ENCODE peak calls at places on chromosomes 12 and 14, in eight cellular contexts. One of them, this sample, is unnamed.

GRCh38 chr12:113120670-113121370 is 14.7 kb downstream of the RASAL1 start:
- DNase-seq in cardiac fibroblast: no peak
- DNase-seq in psoas muscle: no peak
- DNase-seq in cardiac muscle cell: no peak
- DNase-seq in fibroblast of lung: no peak
- DNase-seq in uterus: no peak
- DNase-seq in IMR-90: no peak
- DNase-seq in brain microvascular endothelial cell: no peak
- DNase-seq in this sample: no peak

GRCh38 chr14:54488318-54488645 is 498 bp downstream of the GMFB start:
- DNase-seq in cardiac fibroblast: no peak
- DNase-seq in psoas muscle: no peak
- DNase-seq in cardiac muscle cell: no peak
- DNase-seq in fibroblast of lung: no peak
- DNase-seq in uterus: no peak
- DNase-seq in IMR-90: no peak
- DNase-seq in brain microvascular endothelial cell: no peak
- DNase-seq in this sample: peak

GRCh38 chr12:82473111-82473754 is 114.9 kb downstream of the METTL25 start:
- DNase-seq in cardiac fibroblast: no peak
- DNase-seq in psoas muscle: no peak
- DNase-seq in cardiac muscle cell: no peak
- DNase-seq in fibroblast of lung: no peak
- DNase-seq in uterus: no peak
- DNase-seq in IMR-90: no peak
- DNase-seq in brain microvascular endothelial cell: no peak
- DNase-seq in this sample: no peak

GRCh38 chr14:105314287-105315185 is at the start of gene PACS2:
- DNase-seq in cardiac fibroblast: peak
- DNase-seq in psoas muscle: peak
- DNase-seq in cardiac muscle cell: peak
- DNase-seq in fibroblast of lung: peak
- DNase-seq in uterus: peak
- DNase-seq in IMR-90: peak
- DNase-seq in brain microvascular endothelial cell: no peak
- DNase-seq in this sample: peak

GRCh38 chr14:35221462-35221861 is 70.7 kb upstream of the PSMA6 start:
- DNase-seq in cardiac fibroblast: peak
- DNase-seq in psoas muscle: no peak
- DNase-seq in cardiac muscle cell: no peak
- DNase-seq in fibroblast of lung: no peak
- DNase-seq in uterus: no peak
- DNase-seq in IMR-90: peak
- DNase-seq in brain microvascular endothelial cell: no peak
- DNase-seq in this sample: no peak

GRCh38 chr12:42961395-42961794 is 371.8 kb upstream of the PRICKLE1 start:
- DNase-seq in cardiac fibroblast: peak
- DNase-seq in psoas muscle: no peak
- DNase-seq in cardiac muscle cell: peak
- DNase-seq in fibroblast of lung: no peak
- DNase-seq in uterus: no peak
- DNase-seq in IMR-90: peak
- DNase-seq in brain microvascular endothelial cell: peak
- DNase-seq in this sample: peak

GRCh38 chr12:66241061-66242043 is 52.3 kb downstream of the IRAK3 start:
- DNase-seq in cardiac fibroblast: peak
- DNase-seq in psoas muscle: no peak
- DNase-seq in cardiac muscle cell: peak
- DNase-seq in fibroblast of lung: peak
- DNase-seq in uterus: no peak
- DNase-seq in IMR-90: peak
- DNase-seq in brain microvascular endothelial cell: peak
- DNase-seq in this sample: peak

GRCh38 chr14:92703516-92703915 is 44.9 kb downstream of the LGMN start:
- DNase-seq in cardiac fibroblast: no peak
- DNase-seq in psoas muscle: peak
- DNase-seq in cardiac muscle cell: no peak
- DNase-seq in fibroblast of lung: no peak
- DNase-seq in uterus: no peak
- DNase-seq in IMR-90: no peak
- DNase-seq in brain microvascular endothelial cell: no peak
- DNase-seq in this sample: no peak

GRCh38 chr12:57766464-57767311 is at the start of gene CYP27B1:
- DNase-seq in cardiac fibroblast: peak
- DNase-seq in psoas muscle: no peak
- DNase-seq in cardiac muscle cell: peak
- DNase-seq in fibroblast of lung: peak
- DNase-seq in uterus: no peak
- DNase-seq in IMR-90: peak
- DNase-seq in brain microvascular endothelial cell: no peak
- DNase-seq in this sample: peak

GRCh38 chr12:95173392-95174251 is 43.6 kb downstream of the FGD6 start:
- DNase-seq in cardiac fibroblast: peak
- DNase-seq in psoas muscle: peak
- DNase-seq in cardiac muscle cell: peak
- DNase-seq in fibroblast of lung: peak
- DNase-seq in uterus: peak
- DNase-seq in IMR-90: peak
- DNase-seq in brain microvascular endothelial cell: peak
- DNase-seq in this sample: peak

GRCh38 chr12:14846042-14846587 is 2.8 kb upstream of the ART4 start:
- DNase-seq in cardiac fibroblast: no peak
- DNase-seq in psoas muscle: no peak
- DNase-seq in cardiac muscle cell: peak
- DNase-seq in fibroblast of lung: no peak
- DNase-seq in uterus: no peak
- DNase-seq in IMR-90: no peak
- DNase-seq in brain microvascular endothelial cell: no peak
- DNase-seq in this sample: peak

GRCh38 chr14:86166541-86166940 is 636.6 kb downstream of the FLRT2 start:
- DNase-seq in cardiac fibroblast: no peak
- DNase-seq in psoas muscle: no peak
- DNase-seq in cardiac muscle cell: no peak
- DNase-seq in fibroblast of lung: no peak
- DNase-seq in uterus: no peak
- DNase-seq in IMR-90: no peak
- DNase-seq in brain microvascular endothelial cell: no peak
- DNase-seq in this sample: no peak

GRCh38 chr14:105939810-105940508 is 413.6 kb downstream of the TMEM121 start:
- DNase-seq in cardiac fibroblast: no peak
- DNase-seq in psoas muscle: no peak
- DNase-seq in cardiac muscle cell: no peak
- DNase-seq in fibroblast of lung: no peak
- DNase-seq in uterus: no peak
- DNase-seq in IMR-90: no peak
- DNase-seq in brain microvascular endothelial cell: no peak
- DNase-seq in this sample: no peak

GRCh38 chr12:27549801-27550652 is 26.0 kb downstream of the PPFIBP1 start:
- DNase-seq in cardiac fibroblast: peak
- DNase-seq in psoas muscle: peak
- DNase-seq in cardiac muscle cell: peak
- DNase-seq in fibroblast of lung: peak
- DNase-seq in uterus: peak
- DNase-seq in IMR-90: peak
- DNase-seq in brain microvascular endothelial cell: peak
- DNase-seq in this sample: peak

GRCh38 chr12:101925352-101925751 is 48.0 kb downstream of the DRAM1 start:
- DNase-seq in cardiac fibroblast: peak
- DNase-seq in psoas muscle: peak
- DNase-seq in cardiac muscle cell: peak
- DNase-seq in fibroblast of lung: peak
- DNase-seq in uterus: peak
- DNase-seq in IMR-90: peak
- DNase-seq in brain microvascular endothelial cell: peak
- DNase-seq in this sample: peak

GRCh38 chr14:87497301-87497700 is 495.7 kb downstream of the GALC start:
- DNase-seq in cardiac fibroblast: no peak
- DNase-seq in psoas muscle: no peak
- DNase-seq in cardiac muscle cell: no peak
- DNase-seq in fibroblast of lung: no peak
- DNase-seq in uterus: no peak
- DNase-seq in IMR-90: no peak
- DNase-seq in brain microvascular endothelial cell: no peak
- DNase-seq in this sample: no peak

GRCh38 chr14:21040370-21040925 is 1.7 kb upstream of the RNASE7 start:
- DNase-seq in cardiac fibroblast: no peak
- DNase-seq in psoas muscle: no peak
- DNase-seq in cardiac muscle cell: no peak
- DNase-seq in fibroblast of lung: no peak
- DNase-seq in uterus: no peak
- DNase-seq in IMR-90: no peak
- DNase-seq in brain microvascular endothelial cell: no peak
- DNase-seq in this sample: no peak

GRCh38 chr14:103512701-103513611 is 9.7 kb downstream of the CKB start:
- DNase-seq in cardiac fibroblast: peak
- DNase-seq in psoas muscle: peak
- DNase-seq in cardiac muscle cell: no peak
- DNase-seq in fibroblast of lung: peak
- DNase-seq in uterus: peak
- DNase-seq in IMR-90: peak
- DNase-seq in brain microvascular endothelial cell: no peak
- DNase-seq in this sample: peak

GRCh38 chr12:6896846-6897435 is 7.7 kb upstream of the LRRC23 start:
- DNase-seq in cardiac fibroblast: no peak
- DNase-seq in psoas muscle: no peak
- DNase-seq in cardiac muscle cell: no peak
- DNase-seq in fibroblast of lung: no peak
- DNase-seq in uterus: no peak
- DNase-seq in IMR-90: no peak
- DNase-seq in brain microvascular endothelial cell: no peak
- DNase-seq in this sample: peak

GRCh38 chr12:6890789-6891624 is 13.6 kb upstream of the LRRC23 start:
- DNase-seq in cardiac fibroblast: peak
- DNase-seq in psoas muscle: peak
- DNase-seq in cardiac muscle cell: peak
- DNase-seq in fibroblast of lung: peak
- DNase-seq in uterus: peak
- DNase-seq in IMR-90: peak
- DNase-seq in brain microvascular endothelial cell: peak
- DNase-seq in this sample: peak

GRCh38 chr12:6888360-6888759 is 15.3 kb upstream of the SPSB2 start:
- DNase-seq in cardiac fibroblast: no peak
- DNase-seq in psoas muscle: no peak
- DNase-seq in cardiac muscle cell: no peak
- DNase-seq in fibroblast of lung: no peak
- DNase-seq in uterus: no peak
- DNase-seq in IMR-90: no peak
- DNase-seq in brain microvascular endothelial cell: no peak
- DNase-seq in this sample: no peak

GRCh38 chr12:6887460-6887859 is 14.4 kb upstream of the SPSB2 start:
- DNase-seq in cardiac fibroblast: no peak
- DNase-seq in psoas muscle: no peak
- DNase-seq in cardiac muscle cell: no peak
- DNase-seq in fibroblast of lung: no peak
- DNase-seq in uterus: no peak
- DNase-seq in IMR-90: no peak
- DNase-seq in brain microvascular endothelial cell: no peak
- DNase-seq in this sample: no peak

GRCh38 chr12:6891637-6892036 is 13.0 kb upstream of the LRRC23 start:
- DNase-seq in cardiac fibroblast: no peak
- DNase-seq in psoas muscle: no peak
- DNase-seq in cardiac muscle cell: no peak
- DNase-seq in fibroblast of lung: no peak
- DNase-seq in uterus: no peak
- DNase-seq in IMR-90: no peak
- DNase-seq in brain microvascular endothelial cell: no peak
- DNase-seq in this sample: no peak
- TF ChIP-seq CTCF in cardiac fibroblast: no peak
- TF ChIP-seq CTCF in psoas muscle: no peak
- TF ChIP-seq CTCF in cardiac muscle cell: no peak
- TF ChIP-seq CTCF in fibroblast of lung: no peak
- TF ChIP-seq CTCF in uterus: no peak
- TF ChIP-seq CTCF in IMR-90: no peak
- TF ChIP-seq CTCF in brain microvascular endothelial cell: no peak
- TF ChIP-seq CTCF in this sample: no peak

GRCh38 chr12:2098852-2099251 is 46.1 kb downstream of the CACNA1C start:
- DNase-seq in cardiac fibroblast: no peak
- DNase-seq in psoas muscle: no peak
- DNase-seq in cardiac muscle cell: no peak
- DNase-seq in fibroblast of lung: no peak
- DNase-seq in uterus: no peak
- DNase-seq in IMR-90: no peak
- DNase-seq in brain microvascular endothelial cell: no peak
- DNase-seq in this sample: no peak
- H3K4me3 ChIP-seq in cardiac fibroblast: no peak
- H3K4me3 ChIP-seq in psoas muscle: no peak
- H3K4me3 ChIP-seq in cardiac muscle cell: no peak
- H3K4me3 ChIP-seq in fibroblast of lung: no peak
- H3K4me3 ChIP-seq in uterus: no peak
- H3K4me3 ChIP-seq in IMR-90: no peak
- H3K4me3 ChIP-seq in brain microvascular endothelial cell: no peak
- H3K4me3 ChIP-seq in this sample: no peak

DNA sequence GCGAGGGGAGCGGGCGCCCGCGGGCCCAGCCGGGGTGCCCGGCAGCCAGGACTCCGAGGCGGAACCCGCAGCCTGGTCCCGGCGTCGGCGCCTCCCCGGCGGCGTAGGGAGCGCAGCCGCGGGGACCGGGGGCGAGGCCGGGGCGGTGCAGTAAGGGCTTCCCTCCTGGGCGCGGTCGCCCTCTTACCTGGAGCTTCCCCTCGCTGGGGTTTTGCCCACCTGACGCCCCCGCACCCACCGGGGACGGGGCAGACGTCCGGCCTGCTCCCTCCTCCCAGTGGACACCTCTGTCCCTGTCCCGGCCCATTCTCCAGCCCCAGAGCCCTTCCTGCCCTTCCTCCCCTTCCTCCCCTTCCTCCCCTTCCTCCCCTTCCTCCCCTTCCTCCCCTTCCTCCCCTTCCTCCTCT is 413 bp upstream of the TUBA1C start:
- DNase-seq in cardiac fibroblast: peak
- DNase-seq in psoas muscle: no peak
- DNase-seq in cardiac muscle cell: peak
- DNase-seq in fibroblast of lung: no peak
- DNase-seq in uterus: no peak
- DNase-seq in IMR-90: no peak
- DNase-seq in brain microvascular endothelial cell: no peak
- DNase-seq in this sample: no peak
- TF ChIP-seq CTCF in cardiac fibroblast: no peak
- TF ChIP-seq CTCF in psoas muscle: no peak
- TF ChIP-seq CTCF in cardiac muscle cell: no peak
- TF ChIP-seq CTCF in fibroblast of lung: no peak
- TF ChIP-seq CTCF in uterus: peak
- TF ChIP-seq CTCF in IMR-90: no peak
- TF ChIP-seq CTCF in brain microvascular endothelial cell: no peak
- TF ChIP-seq CTCF in this sample: no peak

DNA sequence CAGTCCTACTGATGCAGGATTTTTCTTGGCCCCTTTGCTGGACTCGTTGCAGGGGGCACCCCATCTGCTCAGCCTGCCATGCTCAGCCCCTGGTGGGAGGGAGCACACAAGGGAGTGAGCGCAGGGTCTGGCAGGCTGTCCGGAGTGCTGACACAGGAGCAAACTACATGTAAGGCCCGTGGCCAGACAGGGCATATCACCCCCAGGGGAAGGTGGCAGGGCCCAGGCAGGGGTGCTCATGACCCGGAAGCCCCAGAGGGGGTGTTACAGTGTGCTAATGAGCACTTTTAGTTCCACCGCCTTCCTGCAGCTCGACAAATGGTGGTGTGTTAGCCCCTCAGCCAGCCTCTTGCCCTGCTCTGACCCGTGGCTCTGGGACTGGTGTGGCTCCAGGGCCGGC is 645.6 kb upstream of the TMEM132C start:
- DNase-seq in cardiac fibroblast: no peak
- DNase-seq in psoas muscle: no peak
- DNase-seq in cardiac muscle cell: no peak
- DNase-seq in fibroblast of lung: no peak
- DNase-seq in uterus: no peak
- DNase-seq in IMR-90: no peak
- DNase-seq in brain microvascular endothelial cell: no peak
- DNase-seq in this sample: no peak
- H3K4me3 ChIP-seq in cardiac fibroblast: no peak
- H3K4me3 ChIP-seq in psoas muscle: no peak
- H3K4me3 ChIP-seq in cardiac muscle cell: no peak
- H3K4me3 ChIP-seq in fibroblast of lung: no peak
- H3K4me3 ChIP-seq in uterus: no peak
- H3K4me3 ChIP-seq in IMR-90: no peak
- H3K4me3 ChIP-seq in brain microvascular endothelial cell: no peak
- H3K4me3 ChIP-seq in this sample: no peak

This sample was measured in fibroblast of the aortic adventitia.